ENCODE peak calls at places on chromosomes 3 and 15, in seven cellular contexts. D is HuH-7; I is left colon; V is MG63; R is HuH-7.5; A is effector CD4-positive, alpha-beta T cell; S is iris pigment epithelial cell. M is an unnamed sample.

GRCh38 chr15:93948728-93949127 is 282.6 kb upstream of the MCTP2 start:
- DNase-seq in D (no peak), S (no peak), A (no peak), R (no peak), I (no peak), V (no peak), M (no peak)

GRCh38 chr15:24675332-24676144 is at the start of gene NPAP1:
- DNase-seq in R (no peak), I (no peak), D (no peak), S (no peak), A (no peak), V (no peak), M (no peak)

GRCh38 chr3:129116482-129116946 is 5.1 kb downstream of the RAB43 start:
- DNase-seq in V (no peak), I (no peak), A (no peak), D (no peak), R (no peak), S (no peak), M (no peak)

GRCh38 chr3:192577811-192578210 is 149.5 kb downstream of the FGF12 start:
- DNase-seq in I (no peak), D (no peak), R (no peak), V (no peak), S (no peak), A (no peak), M (no peak)

GRCh38 chr3:169085827-169086226 is 577.7 kb downstream of the MECOM start:
- DNase-seq in S (peak; percentile 99), R (no peak), D (no peak), I (no peak), V (peak; percentile 67), A (no peak), M (no peak)

GRCh38 chr3:151707216-151707615 is 26.5 kb upstream of the AADACL2 start:
- DNase-seq in R (no peak), I (no peak), A (no peak), S (peak; percentile 51), D (no peak), V (no peak), M (no peak)

GRCh38 chr3:60431599-60431958 is 819.7 kb downstream of the FHIT start:
- DNase-seq in R (no peak), S (peak; percentile 22), I (no peak), A (no peak), D (no peak), V (peak; percentile 0), M (peak; percentile 57)

GRCh38 chr15:39918688-39919385 is 1.2 kb downstream of the GPR176 start:
- DNase-seq in A (no peak), S (peak; percentile 88), I (no peak), R (no peak), V (no peak), D (no peak), M (no peak)

GRCh38 chr3:193085655-193086054 is 155.4 kb upstream of the PLAAT1 start:
- DNase-seq in A (no peak), S (no peak), R (no peak), V (no peak), D (no peak), I (no peak), M (no peak)

GRCh38 chr3:138476526-138476925 is 42.1 kb downstream of the ESYT3 start:
- DNase-seq in V (no peak), R (no peak), D (no peak), I (no peak), A (no peak), S (no peak), M (peak; percentile 76)

GRCh38 chr3:159817136-159817535 is 171.5 kb upstream of the IL12A start:
- DNase-seq in D (no peak), S (no peak), I (no peak), R (no peak), V (no peak), A (no peak), M (no peak)

GRCh38 chr3:133401374-133402135 is 1.7 kb downstream of the BFSP2 start:
- DNase-seq in R (no peak), A (no peak), S (peak; percentile 8), I (no peak), V (peak; percentile 62), D (no peak), M (no peak)

GRCh38 chr3:177905173-177905894 is 630.9 kb upstream of the KCNMB2 start:
- DNase-seq in D (no peak), V (peak; percentile 77), I (no peak), A (no peak), R (no peak), S (peak; percentile 97), M (peak; percentile 75)

M was measured in T47D.